ENCODE peak calls at places on chromosomes 13 and 19, in ten cellular contexts. Z is Caco-2, M is body of pancreas, X is T-helper 1 cell, E is nephron progenitor cell, I is T-helper 2 cell, U is thoracic aorta, T is endodermal cell, Q is heart right ventricle, L is GM04504. O is an unnamed sample.

GRCh38 chr19:17058236-17058635 is 17.0 kb downstream of the HAUS8 start:
- DNase-seq in Z (no peak), M (no peak), X (no peak), E (no peak), I (no peak), U (no peak), T (no peak), Q (no peak), L (no peak), O (no peak)

GRCh38 chr19:45670670-45671453 is 2.8 kb downstream of the GIPR start:
- DNase-seq in Z (peak; percentile 74), M (peak; percentile 95), X (peak; percentile 16), E (peak; percentile 95), I (peak; percentile 17), U (no peak), T (peak; percentile 99), Q (peak; percentile 75), L (no peak), O (peak; percentile 24)

GRCh38 chr19:10461047-10461949 is 41.0 kb downstream of the PDE4A start:
- DNase-seq in Z (peak; percentile 88), M (peak; percentile 95), X (peak; percentile 80), E (peak; percentile 99), I (peak; percentile 78), U (peak; percentile 89), T (peak; percentile 100), Q (peak; percentile 94), L (peak; percentile 54), O (peak; percentile 74)

GRCh38 chr13:82847595-82847994 is 1034.7 kb downstream of the SLITRK1 start:
- DNase-seq in Z (no peak), M (no peak), X (no peak), E (no peak), I (no peak), U (no peak), T (no peak), Q (no peak), L (no peak), O (no peak)

GRCh38 chr13:111981446-111982165 is 85.3 kb upstream of the SOX1 start:
- DNase-seq in Z (no peak), M (no peak), X (no peak), E (no peak), I (no peak), U (no peak), T (no peak), Q (no peak), L (no peak), O (no peak)

GRCh38 chr13:100941811-100942361 is 267.3 kb upstream of the TMTC4 start:
- DNase-seq in Z (no peak), M (no peak), X (no peak), E (no peak), I (no peak), U (no peak), T (no peak), Q (no peak), L (no peak), O (no peak)

GRCh38 chr13:50708461-50708860 is 135.0 kb downstream of the DLEU7 start:
- DNase-seq in Z (no peak), M (no peak), X (no peak), E (no peak), I (no peak), U (no peak), T (no peak), Q (no peak), L (no peak), O (no peak)

GRCh38 chr13:71290963-71291937 is 575.8 kb downstream of the DACH1 start:
- DNase-seq in Z (no peak), M (peak; percentile 80), X (no peak), E (no peak), I (peak; percentile 71), U (no peak), T (no peak), Q (no peak), L (peak; percentile 1), O (peak; percentile 26)

GRCh38 chr13:32791545-32792172 is 205.4 kb downstream of the PDS5B start:
- DNase-seq in Z (no peak), M (no peak), X (no peak), E (no peak), I (peak; percentile 2), U (no peak), T (no peak), Q (no peak), L (no peak), O (peak; percentile 8)

GRCh38 chr13:99648266-99648665 is 147.0 kb downstream of the TM9SF2 start:
- DNase-seq in Z (no peak), M (no peak), X (no peak), E (no peak), I (no peak), U (no peak), T (no peak), Q (no peak), L (no peak), O (no peak)

O was measured in activated gamma-delta T cell treated with anti-CD3 and anti-CD28 coated beads, Interleukin-2, amount 50 U/mL, for 16 hours.